ENCODE peak calls at places on chromosome 2, in seven cellular contexts. One of them, this sample, is unnamed.

GRCh38 chr2:86274918-86275275 is 62.5 kb downstream of the REEP1 start:
- DNase-seq in sigmoid colon: peak; percentile 79
- DNase-seq in DMS79: no peak
- DNase-seq in CD8-positive, alpha-beta T cell: no peak
- DNase-seq in A549: no peak
- DNase-seq in effector CD4-positive, alpha-beta T cell: no peak
- DNase-seq in T-helper 1 cell: no peak
- DNase-seq in this sample: no peak

GRCh38 chr2:101883860-101884259 is 107.9 kb upstream of the IL1R2 start:
- DNase-seq in sigmoid colon: no peak
- DNase-seq in effector CD4-positive, alpha-beta T cell: no peak
- DNase-seq in DMS79: no peak
- DNase-seq in A549: peak; percentile 31
- DNase-seq in CD8-positive, alpha-beta T cell: no peak
- DNase-seq in T-helper 1 cell: no peak
- DNase-seq in this sample: no peak

GRCh38 chr2:96888082-96889011 is 18.5 kb upstream of the SEMA4C start:
- DNase-seq in DMS79: peak; percentile 79
- DNase-seq in A549: no peak
- DNase-seq in effector CD4-positive, alpha-beta T cell: no peak
- DNase-seq in CD8-positive, alpha-beta T cell: no peak
- DNase-seq in sigmoid colon: peak; percentile 79
- DNase-seq in T-helper 1 cell: no peak
- DNase-seq in this sample: no peak

GRCh38 chr2:182144780-182145170 is 159.1 kb downstream of the PPP1R1C start:
- DNase-seq in DMS79: no peak
- DNase-seq in sigmoid colon: no peak
- DNase-seq in effector CD4-positive, alpha-beta T cell: no peak
- DNase-seq in CD8-positive, alpha-beta T cell: no peak
- DNase-seq in A549: no peak
- DNase-seq in T-helper 1 cell: no peak
- DNase-seq in this sample: no peak

GRCh38 chr2:94996401-94997100 is 29.0 kb upstream of the MAL start:
- DNase-seq in A549: no peak
- DNase-seq in CD8-positive, alpha-beta T cell: no peak
- DNase-seq in effector CD4-positive, alpha-beta T cell: no peak
- DNase-seq in T-helper 1 cell: no peak
- DNase-seq in sigmoid colon: peak; percentile 21
- DNase-seq in DMS79: no peak
- DNase-seq in this sample: no peak

GRCh38 chr2:227728035-227728434 is at the start of gene SCYGR7:
- DNase-seq in sigmoid colon: no peak
- DNase-seq in T-helper 1 cell: no peak
- DNase-seq in effector CD4-positive, alpha-beta T cell: no peak
- DNase-seq in DMS79: no peak
- DNase-seq in A549: no peak
- DNase-seq in CD8-positive, alpha-beta T cell: no peak
- DNase-seq in this sample: no peak

GRCh38 chr2:42105330-42106256 is 57.8 kb downstream of the PKDCC start:
- DNase-seq in T-helper 1 cell: peak; percentile 72
- DNase-seq in DMS79: no peak
- DNase-seq in CD8-positive, alpha-beta T cell: peak; percentile 69
- DNase-seq in sigmoid colon: no peak
- DNase-seq in effector CD4-positive, alpha-beta T cell: peak; percentile 78
- DNase-seq in A549: no peak
- DNase-seq in this sample: peak; percentile 71

GRCh38 chr2:149924028-149924427 is 336.5 kb upstream of the MMADHC start:
- DNase-seq in effector CD4-positive, alpha-beta T cell: no peak
- DNase-seq in DMS79: no peak
- DNase-seq in A549: peak; percentile 10
- DNase-seq in sigmoid colon: no peak
- DNase-seq in CD8-positive, alpha-beta T cell: no peak
- DNase-seq in T-helper 1 cell: no peak
- DNase-seq in this sample: no peak

GRCh38 chr2:134227666-134228065 is 26.2 kb upstream of the MGAT5 start:
- DNase-seq in DMS79: peak; percentile 72
- DNase-seq in CD8-positive, alpha-beta T cell: no peak
- DNase-seq in effector CD4-positive, alpha-beta T cell: no peak
- DNase-seq in A549: no peak
- DNase-seq in T-helper 1 cell: no peak
- DNase-seq in sigmoid colon: no peak
- DNase-seq in this sample: no peak

GRCh38 chr2:181780159-181781081 is 100.1 kb upstream of the NEUROD1 start:
- DNase-seq in T-helper 1 cell: no peak
- DNase-seq in A549: no peak
- DNase-seq in CD8-positive, alpha-beta T cell: no peak
- DNase-seq in sigmoid colon: peak; percentile 69
- DNase-seq in DMS79: peak; percentile 46
- DNase-seq in effector CD4-positive, alpha-beta T cell: no peak
- DNase-seq in this sample: no peak

GRCh38 chr2:151632993-151633592 is 101.2 kb downstream of the NEB start:
- DNase-seq in effector CD4-positive, alpha-beta T cell: no peak
- DNase-seq in sigmoid colon: no peak
- DNase-seq in DMS79: no peak
- DNase-seq in A549: no peak
- DNase-seq in T-helper 1 cell: no peak
- DNase-seq in CD8-positive, alpha-beta T cell: no peak
- DNase-seq in this sample: no peak

GRCh38 chr2:100834221-100834620 is 14.3 kb downstream of the NPAS2 start:
- DNase-seq in effector CD4-positive, alpha-beta T cell: no peak
- DNase-seq in CD8-positive, alpha-beta T cell: no peak
- DNase-seq in T-helper 1 cell: no peak
- DNase-seq in A549: no peak
- DNase-seq in sigmoid colon: no peak
- DNase-seq in DMS79: no peak
- DNase-seq in this sample: no peak

GRCh38 chr2:166106431-166107015 is 21.3 kb downstream of the SCN1A start:
- DNase-seq in A549: no peak
- DNase-seq in sigmoid colon: no peak
- DNase-seq in CD8-positive, alpha-beta T cell: no peak
- DNase-seq in T-helper 1 cell: no peak
- DNase-seq in effector CD4-positive, alpha-beta T cell: no peak
- DNase-seq in DMS79: no peak
- DNase-seq in this sample: no peak

GRCh38 chr2:226544581-226545210 is 254.9 kb downstream of the IRS1 start:
- DNase-seq in DMS79: no peak
- DNase-seq in sigmoid colon: no peak
- DNase-seq in effector CD4-positive, alpha-beta T cell: no peak
- DNase-seq in A549: no peak
- DNase-seq in T-helper 1 cell: no peak
- DNase-seq in CD8-positive, alpha-beta T cell: no peak
- DNase-seq in this sample: no peak

GRCh38 chr2:70425682-70426301 is 123.9 kb upstream of the FAM136A start:
- DNase-seq in A549: no peak
- DNase-seq in DMS79: no peak
- DNase-seq in sigmoid colon: no peak
- DNase-seq in effector CD4-positive, alpha-beta T cell: no peak
- DNase-seq in T-helper 1 cell: no peak
- DNase-seq in CD8-positive, alpha-beta T cell: no peak
- DNase-seq in this sample: no peak

GRCh38 chr2:234980476-234981187 is 28.8 kb downstream of the SH3BP4 start:
- DNase-seq in effector CD4-positive, alpha-beta T cell: no peak
- DNase-seq in CD8-positive, alpha-beta T cell: no peak
- DNase-seq in DMS79: no peak
- DNase-seq in A549: no peak
- DNase-seq in T-helper 1 cell: no peak
- DNase-seq in sigmoid colon: no peak
- DNase-seq in this sample: no peak

GRCh38 chr2:239747771-239748170 is 277.4 kb downstream of the NDUFA10 start:
- DNase-seq in effector CD4-positive, alpha-beta T cell: no peak
- DNase-seq in A549: no peak
- DNase-seq in CD8-positive, alpha-beta T cell: no peak
- DNase-seq in T-helper 1 cell: no peak
- DNase-seq in DMS79: no peak
- DNase-seq in sigmoid colon: no peak
- DNase-seq in this sample: no peak

GRCh38 chr2:69011611-69012157 is 1.3 kb upstream of the ANTXR1 start:
- DNase-seq in effector CD4-positive, alpha-beta T cell: no peak
- DNase-seq in DMS79: no peak
- DNase-seq in A549: no peak
- DNase-seq in sigmoid colon: no peak
- DNase-seq in CD8-positive, alpha-beta T cell: no peak
- DNase-seq in T-helper 1 cell: no peak
- DNase-seq in this sample: no peak

GRCh38 chr2:127406454-127406853 is 11.8 kb upstream of the PROC start:
- DNase-seq in CD8-positive, alpha-beta T cell: no peak
- DNase-seq in T-helper 1 cell: no peak
- DNase-seq in sigmoid colon: no peak
- DNase-seq in effector CD4-positive, alpha-beta T cell: no peak
- DNase-seq in A549: no peak
- DNase-seq in DMS79: no peak
- DNase-seq in this sample: no peak

GRCh38 chr2:211812587-211812986 is 726.0 kb downstream of the ERBB4 start:
- DNase-seq in CD8-positive, alpha-beta T cell: no peak
- DNase-seq in T-helper 1 cell: no peak
- DNase-seq in sigmoid colon: no peak
- DNase-seq in DMS79: no peak
- DNase-seq in A549: no peak
- DNase-seq in effector CD4-positive, alpha-beta T cell: no peak
- DNase-seq in this sample: no peak

GRCh38 chr2:40218679-40219078 is 233.2 kb downstream of the SLC8A1 start:
- DNase-seq in sigmoid colon: peak; percentile 74
- DNase-seq in DMS79: peak; percentile 32
- DNase-seq in A549: no peak
- DNase-seq in CD8-positive, alpha-beta T cell: no peak
- DNase-seq in T-helper 1 cell: no peak
- DNase-seq in effector CD4-positive, alpha-beta T cell: no peak
- DNase-seq in this sample: no peak

GRCh38 chr2:134207589-134208209 is 46.2 kb upstream of the MGAT5 start:
- DNase-seq in effector CD4-positive, alpha-beta T cell: peak; percentile 51
- DNase-seq in sigmoid colon: no peak
- DNase-seq in CD8-positive, alpha-beta T cell: peak; percentile 44
- DNase-seq in A549: peak; percentile 51
- DNase-seq in T-helper 1 cell: peak; percentile 46
- DNase-seq in DMS79: no peak
- DNase-seq in this sample: no peak

GRCh38 chr2:68447118-68447517 is 20.0 kb downstream of the FBXO48 start:
- DNase-seq in sigmoid colon: no peak
- DNase-seq in CD8-positive, alpha-beta T cell: no peak
- DNase-seq in effector CD4-positive, alpha-beta T cell: no peak
- DNase-seq in DMS79: no peak
- DNase-seq in A549: no peak
- DNase-seq in T-helper 1 cell: no peak
- DNase-seq in this sample: no peak

GRCh38 chr2:60405266-60405665 is 148.2 kb downstream of the BCL11A start:
- DNase-seq in sigmoid colon: no peak
- DNase-seq in T-helper 1 cell: no peak
- DNase-seq in CD8-positive, alpha-beta T cell: no peak
- DNase-seq in DMS79: no peak
- DNase-seq in effector CD4-positive, alpha-beta T cell: no peak
- DNase-seq in A549: no peak
- DNase-seq in this sample: no peak

GRCh38 chr2:235493775-235494715 is at the start of gene AGAP1:
- DNase-seq in effector CD4-positive, alpha-beta T cell: no peak
- DNase-seq in CD8-positive, alpha-beta T cell: no peak
- DNase-seq in T-helper 1 cell: no peak
- DNase-seq in A549: peak; percentile 70
- DNase-seq in sigmoid colon: peak; percentile 94
- DNase-seq in DMS79: peak; percentile 46
- DNase-seq in this sample: no peak

GRCh38 chr2:45707034-45707433 is 55.6 kb downstream of the PRKCE start:
- DNase-seq in CD8-positive, alpha-beta T cell: no peak
- DNase-seq in T-helper 1 cell: no peak
- DNase-seq in A549: no peak
- DNase-seq in DMS79: no peak
- DNase-seq in effector CD4-positive, alpha-beta T cell: no peak
- DNase-seq in sigmoid colon: no peak
- DNase-seq in this sample: no peak

GRCh38 chr2:206383669-206384068 is 59.7 kb upstream of the ADAM23 start:
- DNase-seq in T-helper 1 cell: no peak
- DNase-seq in effector CD4-positive, alpha-beta T cell: no peak
- DNase-seq in CD8-positive, alpha-beta T cell: no peak
- DNase-seq in sigmoid colon: no peak
- DNase-seq in A549: no peak
- DNase-seq in DMS79: no peak
- DNase-seq in this sample: no peak

GRCh38 chr2:231929961-231930600 is 3.9 kb upstream of the NPPC start:
- DNase-seq in sigmoid colon: peak; percentile 89
- DNase-seq in effector CD4-positive, alpha-beta T cell: no peak
- DNase-seq in A549: peak; percentile 43
- DNase-seq in T-helper 1 cell: no peak
- DNase-seq in DMS79: no peak
- DNase-seq in CD8-positive, alpha-beta T cell: no peak
- DNase-seq in this sample: no peak

GRCh38 chr2:83686863-83687262 is 772.2 kb downstream of the SUCLG1 start:
- DNase-seq in T-helper 1 cell: no peak
- DNase-seq in effector CD4-positive, alpha-beta T cell: no peak
- DNase-seq in A549: no peak
- DNase-seq in CD8-positive, alpha-beta T cell: no peak
- DNase-seq in sigmoid colon: no peak
- DNase-seq in DMS79: no peak
- DNase-seq in this sample: no peak

GRCh38 chr2:108069515-108070310 is 83.4 kb downstream of the SLC5A7 start:
- DNase-seq in sigmoid colon: no peak
- DNase-seq in effector CD4-positive, alpha-beta T cell: no peak
- DNase-seq in T-helper 1 cell: no peak
- DNase-seq in DMS79: no peak
- DNase-seq in A549: peak; percentile 21
- DNase-seq in CD8-positive, alpha-beta T cell: no peak
- DNase-seq in this sample: no peak

GRCh38 chr2:58923869-58924268 is 682.7 kb upstream of the FANCL start:
- DNase-seq in CD8-positive, alpha-beta T cell: no peak
- DNase-seq in A549: no peak
- DNase-seq in T-helper 1 cell: no peak
- DNase-seq in DMS79: peak; percentile 88
- DNase-seq in effector CD4-positive, alpha-beta T cell: no peak
- DNase-seq in sigmoid colon: no peak
- DNase-seq in this sample: no peak

GRCh38 chr2:28952806-28953190 is 28.3 kb upstream of the TOGARAM2 start:
- DNase-seq in CD8-positive, alpha-beta T cell: no peak
- DNase-seq in sigmoid colon: no peak
- DNase-seq in effector CD4-positive, alpha-beta T cell: no peak
- DNase-seq in T-helper 1 cell: no peak
- DNase-seq in DMS79: no peak
- DNase-seq in A549: no peak
- DNase-seq in this sample: no peak

GRCh38 chr2:241081643-241082337 is 20.3 kb downstream of the MTERF4 start:
- DNase-seq in DMS79: no peak
- DNase-seq in effector CD4-positive, alpha-beta T cell: no peak
- DNase-seq in T-helper 1 cell: no peak
- DNase-seq in sigmoid colon: no peak
- DNase-seq in CD8-positive, alpha-beta T cell: no peak
- DNase-seq in A549: no peak
- DNase-seq in this sample: no peak

GRCh38 chr2:12555012-12555645 is 161.6 kb upstream of the TRIB2 start:
- DNase-seq in sigmoid colon: no peak
- DNase-seq in T-helper 1 cell: no peak
- DNase-seq in effector CD4-positive, alpha-beta T cell: no peak
- DNase-seq in A549: no peak
- DNase-seq in CD8-positive, alpha-beta T cell: no peak
- DNase-seq in DMS79: no peak
- DNase-seq in this sample: no peak

GRCh38 chr2:28778392-28778791 is 26.8 kb downstream of the PPP1CB start:
- DNase-seq in effector CD4-positive, alpha-beta T cell: no peak
- DNase-seq in A549: no peak
- DNase-seq in DMS79: no peak
- DNase-seq in CD8-positive, alpha-beta T cell: no peak
- DNase-seq in T-helper 1 cell: no peak
- DNase-seq in sigmoid colon: no peak
- DNase-seq in this sample: no peak

GRCh38 chr2:56741601-56742102 is 557.9 kb downstream of the CCDC85A start:
- DNase-seq in CD8-positive, alpha-beta T cell: no peak
- DNase-seq in effector CD4-positive, alpha-beta T cell: no peak
- DNase-seq in sigmoid colon: no peak
- DNase-seq in DMS79: no peak
- DNase-seq in A549: peak; percentile 84
- DNase-seq in T-helper 1 cell: no peak
- DNase-seq in this sample: no peak